ENCODE peak calls at places on chromosome 10, in six cellular contexts. R, D, T, O, K and J are unnamed samples.

GRCh38 chr10:46284286-46285229 is 2.2 kb upstream of the ANTXRL start:
- DNase-seq in R (peak), K (peak), O (peak), D (peak), T (peak), J (peak)

GRCh38 chr10:75043256-75044121 is 68.0 kb upstream of the SAMD8 start:
- DNase-seq in O (peak), K (peak), D (peak), T (no peak), R (no peak), J (peak)

GRCh38 chr10:97882142-97883091 is 32.8 kb downstream of the GOLGA7B start:
- DNase-seq in D (no peak), K (no peak), O (no peak), R (no peak), T (no peak), J (no peak)

GRCh38 chr10:105161767-105162166 is 520.7 kb downstream of the SORCS3 start:
- DNase-seq in T (no peak), D (no peak), K (no peak), R (no peak), O (no peak), J (no peak)

GRCh38 chr10:131187274-131187673 is 124.2 kb downstream of the TCERG1L start:
- DNase-seq in D (no peak), T (no peak), K (no peak), R (no peak), O (no peak), J (no peak)

GRCh38 chr10:133124357-133125211 is 35.4 kb upstream of the KNDC1 start:
- DNase-seq in T (no peak), K (peak), R (no peak), O (peak), D (peak), J (no peak)

GRCh38 chr10:71213127-71213616 is 802 bp downstream of the UNC5B start:
- DNase-seq in T (no peak), K (peak), R (peak), O (peak), D (peak), J (peak)

GRCh38 chr10:102917314-102917961 is 656 bp upstream of the CNNM2 start:
- DNase-seq in O (peak), R (peak), D (peak), T (peak), K (peak), J (peak)

GRCh38 chr10:133368153-133368552 is 5.0 kb downstream of the ECHS1 start:
- DNase-seq in R (no peak), K (no peak), D (no peak), O (no peak), T (no peak), J (no peak)

GRCh38 chr10:13136651-13137050 is 24.7 kb upstream of the MCM10 start:
- DNase-seq in D (no peak), R (no peak), O (no peak), K (no peak), T (no peak), J (no peak)

GRCh38 chr10:131440405-131441360 is 129.2 kb upstream of the TCERG1L start:
- DNase-seq in T (no peak), K (no peak), O (no peak), R (no peak), D (no peak), J (no peak)

GRCh38 chr10:65808687-65809333 is 1117.0 kb upstream of the LRRTM3 start:
- DNase-seq in D (no peak), R (no peak), O (no peak), K (no peak), T (no peak), J (no peak)

GRCh38 chr10:76640765-76641164 is 996.8 kb downstream of the KCNMA1 start:
- DNase-seq in R (no peak), K (no peak), T (no peak), O (no peak), D (no peak), J (no peak)

GRCh38 chr10:75841266-75841665 is 409.8 kb downstream of the LRMDA start:
- DNase-seq in D (no peak), R (no peak), O (no peak), T (no peak), K (no peak), J (no peak)

GRCh38 chr10:116683061-116683601 is 59.2 kb downstream of the HSPA12A start:
- DNase-seq in D (no peak), R (no peak), O (no peak), T (no peak), K (no peak), J (no peak)

GRCh38 chr10:112246-112645 is 23.0 kb upstream of the ZMYND11 start:
- DNase-seq in T (no peak), R (no peak), O (no peak), D (no peak), K (no peak), J (no peak)

GRCh38 chr10:82969405-82969804 is 1094.4 kb downstream of the NRG3 start:
- DNase-seq in O (no peak), K (no peak), R (no peak), T (no peak), D (no peak), J (peak)

GRCh38 chr10:128934492-128934891 is 532.5 kb upstream of the MGMT start:
- DNase-seq in O (no peak), T (no peak), D (no peak), R (no peak), K (no peak), J (no peak)

GRCh38 chr10:25059990-25060389 is 43.6 kb downstream of the THNSL1 start:
- DNase-seq in O (no peak), K (no peak), D (no peak), R (peak), T (no peak), J (no peak)

GRCh38 chr10:47414227-47414592 is 30.1 kb upstream of the ZNF488 start:
- DNase-seq in D (no peak), R (no peak), K (no peak), O (no peak), T (no peak), J (no peak)

GRCh38 chr10:73890261-73890660 is 15.9 kb upstream of the CAMK2G start:
- DNase-seq in O (no peak), R (no peak), K (no peak), D (no peak), T (no peak), J (no peak)

GRCh38 chr10:35300063-35300699 is 36.1 kb upstream of the CCNY start:
- DNase-seq in O (no peak), D (peak), R (peak), K (no peak), T (no peak), J (peak)

GRCh38 chr10:72757712-72758111 is 65.8 kb downstream of the MCU start:
- DNase-seq in T (no peak), K (no peak), D (no peak), R (no peak), O (no peak), J (no peak)

GRCh38 chr10:110834622-110835219 is 37.0 kb upstream of the PDCD4 start:
- DNase-seq in D (no peak), T (no peak), R (peak), K (no peak), O (peak), J (no peak)

GRCh38 chr10:110398419-110399162 is 93.9 kb upstream of the SMNDC1 start:
- DNase-seq in O (no peak), K (no peak), T (peak), R (peak), D (no peak), J (no peak)

GRCh38 chr10:12631787-12632562 is 282.6 kb downstream of the CAMK1D start:
- DNase-seq in O (no peak), R (peak), K (no peak), D (no peak), T (no peak), J (no peak)

GRCh38 chr10:35910234-35910633 is 268.1 kb upstream of the FZD8 start:
- DNase-seq in O (no peak), R (no peak), T (no peak), K (no peak), D (no peak), J (no peak)

GRCh38 chr10:17731331-17731730 is 20.7 kb upstream of the TMEM236 start:
- DNase-seq in K (no peak), T (no peak), R (no peak), O (no peak), D (no peak), J (no peak)

GRCh38 chr10:97597778-97598177 is 8.3 kb downstream of the C10orf62 start:
- DNase-seq in D (no peak), O (no peak), K (no peak), R (no peak), T (no peak), J (no peak)

GRCh38 chr10:77565590-77566023 is 72.0 kb downstream of the KCNMA1 start:
- DNase-seq in K (no peak), O (no peak), T (no peak), D (no peak), R (no peak), J (no peak)

GRCh38 chr10:58201704-58202103 is 66.0 kb downstream of the IPMK start:
- DNase-seq in R (no peak), K (no peak), O (no peak), T (no peak), D (no peak), J (no peak)

GRCh38 chr10:8045728-8046494 is 8.6 kb upstream of the GATA3 start:
- DNase-seq in R (no peak), K (no peak), D (no peak), T (no peak), O (no peak), J (no peak)

GRCh38 chr10:62652114-62652513 is 152.4 kb upstream of the ADO start:
- DNase-seq in K (no peak), O (no peak), R (no peak), T (no peak), D (no peak), J (no peak)

GRCh38 chr10:79320785-79321493 is 26.3 kb upstream of the PPIF start:
- DNase-seq in R (no peak), T (no peak), K (no peak), O (no peak), D (peak), J (no peak)

GRCh38 chr10:3786295-3786981 is 1.4 kb upstream of the KLF6 start:
- DNase-seq in R (peak), T (no peak), O (peak), D (peak), K (peak), J (no peak)

GRCh38 chr10:122018951-122019413 is 30.0 kb downstream of the TACC2 start:
- DNase-seq in T (no peak), R (peak), O (no peak), K (no peak), D (peak), J (no peak)

GRCh38 chr10:78196964-78197363 is 163.3 kb downstream of the RPS24 start:
- DNase-seq in D (no peak), K (no peak), T (no peak), R (no peak), O (no peak), J (no peak)

GRCh38 chr10:80532571-80532970 is 5.1 kb upstream of the SH2D4B start:
- DNase-seq in D (peak), O (no peak), T (no peak), R (no peak), K (no peak), J (no peak)

GRCh38 chr10:117221156-117221711 is 19.7 kb upstream of the SLC18A2 start:
- DNase-seq in R (no peak), D (peak), O (peak), K (peak), T (no peak), J (no peak)

GRCh38 chr10:22810643-22811254 is 96.4 kb upstream of the PIP4K2A start:
- DNase-seq in R (no peak), O (peak), D (no peak), T (no peak), K (no peak), J (no peak)

GRCh38 chr10:22807238-22807637 is 92.9 kb upstream of the PIP4K2A start:
- DNase-seq in R (no peak), O (no peak), D (no peak), T (no peak), K (no peak), J (no peak)

GRCh38 chr10:22801759-22802158 is 87.4 kb upstream of the PIP4K2A start:
- DNase-seq in K (no peak), T (no peak), O (no peak), D (no peak), R (no peak), J (no peak)

GRCh38 chr10:22803201-22803895 is 89.0 kb upstream of the PIP4K2A start:
- DNase-seq in R (no peak), K (no peak), D (no peak), T (no peak), O (no peak), J (no peak)

GRCh38 chr10:22805304-22805703 is 90.9 kb upstream of the PIP4K2A start:
- DNase-seq in D (peak), T (no peak), O (no peak), R (no peak), K (no peak), J (no peak)
- TF ChIP-seq CTCF in D (no peak), T (no peak), O (no peak), R (no peak), K (no peak), J (no peak)

GRCh38 chr10:86520871-86521619 is 547 bp downstream of the WAPL start:
- DNase-seq in O (no peak), D (peak), T (no peak), K (peak), R (peak), J (peak)

GRCh38 chr10:86521620-86522384 is at the start of gene WAPL:
- DNase-seq in K (peak), D (peak), R (peak), O (peak), T (peak), J (peak)

GRCh38 chr10:86522385-86522855 is 828 bp upstream of the WAPL start:
- DNase-seq in O (no peak), K (no peak), T (no peak), R (no peak), D (no peak), J (no peak)

GRCh38 chr10:86524225-86524982 is 2.8 kb upstream of the WAPL start:
- DNase-seq in T (no peak), K (no peak), R (no peak), D (no peak), O (no peak), J (no peak)

GRCh38 chr10:86523348-86523747 is 1.8 kb upstream of the WAPL start:
- DNase-seq in R (no peak), D (no peak), O (no peak), K (no peak), T (no peak), J (no peak)
- TF ChIP-seq CTCF in R (no peak), D (peak), O (peak), K (no peak), T (peak), J (no peak)

GRCh38 chr10:1477578-1477977 is 259.7 kb downstream of the ADARB2 start:
- DNase-seq in R (no peak), K (no peak), D (no peak), T (no peak), O (no peak), J (no peak)
- TF ChIP-seq CTCF in R (no peak), K (no peak), D (no peak), T (no peak), O (no peak), J (no peak)

GRCh38 chr10:119289227-119289925 is 82.0 kb downstream of the GRK5 start:
- DNase-seq in D (no peak), O (no peak), T (no peak), R (no peak), K (no peak), J (no peak)

GRCh38 chr10:119291223-119291900 is 84.0 kb downstream of the GRK5 start:
- DNase-seq in R (no peak), T (no peak), K (no peak), D (no peak), O (no peak), J (no peak)

GRCh38 chr10:119292968-119293367 is 85.6 kb downstream of the GRK5 start:
- DNase-seq in O (no peak), K (no peak), D (peak), R (no peak), T (no peak), J (no peak)

GRCh38 chr10:119288574-119289001 is 81.2 kb downstream of the GRK5 start:
- DNase-seq in D (no peak), T (no peak), O (no peak), R (no peak), K (no peak), J (no peak)

DNA sequence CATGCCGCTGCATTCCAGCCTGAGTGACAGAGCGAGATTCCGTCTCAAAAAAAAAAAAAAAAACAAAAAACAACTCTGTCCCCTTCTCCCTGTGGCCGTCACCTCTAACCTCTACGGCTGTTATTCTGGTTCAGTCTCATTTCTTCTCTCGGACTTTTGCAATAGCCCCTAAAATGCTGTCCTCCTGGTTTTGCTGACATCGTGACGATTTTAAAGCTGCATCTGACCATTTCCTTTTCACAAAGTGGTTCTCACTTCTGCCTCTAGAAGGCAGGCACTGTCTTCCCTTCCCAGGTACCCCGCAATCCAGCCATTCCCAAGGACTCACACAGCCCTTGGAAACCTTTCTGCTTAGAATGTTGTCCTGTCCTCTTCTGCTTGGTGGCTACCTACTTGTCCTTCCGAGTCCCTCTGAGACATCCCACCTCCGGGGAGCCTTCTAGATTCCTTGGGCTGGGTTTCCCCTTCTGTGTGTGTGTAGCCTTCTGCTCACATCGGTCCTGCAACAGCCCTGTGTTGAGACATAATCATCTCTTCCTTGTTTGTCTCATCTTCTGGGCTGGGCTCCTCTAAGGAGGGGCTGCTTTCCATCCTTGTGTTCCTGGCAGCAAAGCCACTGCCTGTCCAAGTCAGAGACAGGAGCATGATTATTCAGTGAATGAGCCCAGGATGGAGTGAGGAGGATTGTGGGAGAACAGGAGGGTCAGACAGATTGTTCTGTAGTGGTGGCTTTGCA is 83.1 kb downstream of the GRK5 start:
- DNase-seq in R (no peak), O (no peak), D (no peak), K (no peak), T (no peak), J (no peak)
- TF ChIP-seq CTCF in R (no peak), O (peak), D (no peak), K (no peak), T (no peak), J (no peak)